ENCODE peak calls at places on chromosomes 5 and 9, in five cellular contexts. Q is stimulated activated CD4-positive, alpha-beta T cell treated with anti-CD3 and anti-CD28 coated beads, Interleukin-2, amount 100 ng/mL, for 24 hours; Z is naive thymus-derived CD8-positive, alpha-beta T cell; U is stomach; S is NCI-H2081. J is an unnamed sample.

GRCh38 chr9:114169029-114169939 is 13.9 kb downstream of the COL27A1 start:
- DNase-seq in Q (no peak), Z (no peak), S (no peak), U (no peak), J (no peak)

GRCh38 chr9:121812159-121812735 is 160.8 kb downstream of the DAB2IP start:
- DNase-seq in S (no peak), Q (no peak), U (no peak), Z (no peak), J (no peak)

GRCh38 chr9:128412120-128412790 is 8.4 kb upstream of the CERCAM start:
- DNase-seq in U (peak), Q (peak), Z (peak), S (peak), J (peak)

GRCh38 chr5:17187401-17187800 is 30.0 kb upstream of the BASP1 start:
- DNase-seq in Q (no peak), U (no peak), Z (no peak), S (no peak), J (no peak)

GRCh38 chr5:138623053-138623452 is 47.9 kb upstream of the HSPA9 start:
- DNase-seq in S (no peak), U (no peak), Z (no peak), Q (no peak), J (no peak)

GRCh38 chr5:153147891-153148623 is 342.4 kb upstream of the GRIA1 start:
- DNase-seq in Q (no peak), S (peak), Z (no peak), U (no peak), J (peak)

GRCh38 chr5:9062873-9063272 is 483.0 kb downstream of the SEMA5A start:
- DNase-seq in S (no peak), Z (no peak), Q (no peak), U (no peak), J (no peak)

GRCh38 chr5:144951001-144951400 is 780.3 kb downstream of the KCTD16 start:
- DNase-seq in S (no peak), Q (no peak), U (no peak), Z (no peak), J (no peak)

GRCh38 chr5:157516626-157517325 is 56.8 kb downstream of the NIPAL4 start:
- DNase-seq in Q (no peak), U (no peak), Z (no peak), S (no peak), J (no peak)

GRCh38 chr5:1912951-1913565 is 30.3 kb upstream of the IRX4 start:
- DNase-seq in S (no peak), U (no peak), Z (no peak), Q (no peak), J (no peak)

GRCh38 chr9:95793924-95794828 is 81.3 kb upstream of the ERCC6L2 start:
- DNase-seq in U (no peak), S (no peak), Q (no peak), Z (no peak), J (no peak)

GRCh38 chr9:31119882-31120481 is 1264.5 kb upstream of the ACO1 start:
- DNase-seq in Q (peak), Z (peak), U (peak), S (peak), J (peak)

GRCh38 chr9:134299883-134300282 is 26.4 kb upstream of the RXRA start:
- DNase-seq in U (peak), Q (no peak), Z (no peak), S (no peak), J (no peak)

GRCh38 chr5:73426034-73426433 is 22.5 kb downstream of the FOXD1 start:
- DNase-seq in Q (no peak), S (no peak), Z (no peak), U (no peak), J (no peak)

GRCh38 chr9:93148721-93149120 is 14.7 kb upstream of the NINJ1 start:
- DNase-seq in Q (no peak), Z (no peak), U (no peak), S (no peak), J (no peak)

GRCh38 chr5:83331842-83332241 is 139.7 kb upstream of the VCAN start:
- DNase-seq in U (no peak), Z (no peak), Q (no peak), S (no peak), J (no peak)

GRCh38 chr5:8828596-8829321 is 717.1 kb downstream of the SEMA5A start:
- DNase-seq in U (no peak), Z (no peak), S (no peak), Q (no peak), J (no peak)

GRCh38 chr5:176676361-176676824 is 29.1 kb downstream of the TSPAN17 start:
- DNase-seq in Z (no peak), Q (no peak), U (no peak), S (no peak), J (no peak)

GRCh38 chr5:56286015-56286992 is 53.2 kb upstream of the ANKRD55 start:
- DNase-seq in Z (no peak), S (no peak), U (no peak), Q (no peak), J (no peak)

GRCh38 chr5:54311178-54311811 is 922 bp upstream of the ARL15 start:
- DNase-seq in U (no peak), S (no peak), Z (peak), Q (no peak), J (no peak)

GRCh38 chr9:80305136-80305535 is 733.4 kb downstream of the TLE4 start:
- DNase-seq in S (no peak), U (no peak), Q (no peak), Z (no peak), J (no peak)

GRCh38 chr5:96961053-96961452 is 25.2 kb downstream of the LNPEP start:
- DNase-seq in Q (no peak), S (no peak), U (no peak), Z (peak), J (no peak)

GRCh38 chr5:56525117-56525516 is 290.2 kb upstream of the MAP3K1 start:
- DNase-seq in Z (no peak), U (peak), Q (no peak), S (no peak), J (no peak)

GRCh38 chr9:81789751-81790150 is 100.4 kb upstream of the TLE1 start:
- DNase-seq in S (no peak), Q (no peak), Z (no peak), U (no peak), J (no peak)

GRCh38 chr9:137309368-137310189 is 7.5 kb upstream of the NRARP start:
- DNase-seq in Z (no peak), S (no peak), U (no peak), Q (no peak), J (no peak)

GRCh38 chr5:58462623-58463230 is 2.8 kb upstream of the PLK2 start:
- DNase-seq in U (peak), Z (peak), S (peak), Q (peak), J (no peak)

GRCh38 chr9:16516887-16517286 is 353.6 kb downstream of the BNC2 start:
- DNase-seq in U (no peak), Z (no peak), S (no peak), Q (no peak), J (no peak)

J was measured in NCI-H526 treated with DMSO at 0.1 percent for 48 hours.